ENCODE peak calls at places on chromosomes 7 and 10, in four cellular contexts. A is WTC11, Y is HepG2, X is K562. T is an unnamed sample.

GRCh38 chr7:40986351-40986873 is 716.5 kb downstream of the INHBA start:
- DNase-seq in X (no peak), Y (no peak), A (no peak), T (peak)

GRCh38 chr10:10038358-10038757 is 979.3 kb upstream of the CELF2 start:
- DNase-seq in X (no peak), A (no peak), Y (no peak), T (no peak)

GRCh38 chr10:13563481-13564445 is 23.0 kb upstream of the PRPF18 start:
- DNase-seq in A (no peak), Y (no peak), X (no peak), T (no peak)

GRCh38 chr7:114856625-114857024 is 65.3 kb upstream of the MDFIC start:
- DNase-seq in A (no peak), Y (no peak), X (no peak), T (no peak)

GRCh38 chr7:26293569-26294308 is 2.1 kb downstream of the SNX10 start:
- DNase-seq in A (no peak), X (no peak), Y (no peak), T (no peak)

GRCh38 chr7:44466300-44467216 is 23.9 kb downstream of the NUDCD3 start:
- DNase-seq in Y (no peak), X (no peak), A (no peak), T (no peak)

GRCh38 chr7:79622781-79623180 is 169.3 kb upstream of the MAGI2 start:
- DNase-seq in X (no peak), A (no peak), Y (no peak), T (no peak)

GRCh38 chr10:93894516-93895378 is 969 bp downstream of the SLC35G1 start:
- DNase-seq in X (peak), Y (no peak), A (no peak), T (peak)

GRCh38 chr7:114922652-114923402 is 933 bp downstream of the MDFIC start:
- DNase-seq in Y (no peak), X (no peak), A (peak), T (peak)

GRCh38 chr10:36450385-36450784 is 675.0 kb upstream of the ANKRD30A start:
- DNase-seq in Y (no peak), A (no peak), X (no peak), T (no peak)

GRCh38 chr10:9824546-9825164 is 1193.0 kb upstream of the CELF2 start:
- DNase-seq in A (no peak), X (no peak), Y (no peak), T (no peak)

GRCh38 chr10:74786126-74786525 is 40.3 kb upstream of the KAT6B start:
- DNase-seq in X (no peak), A (no peak), Y (no peak), T (no peak)

GRCh38 chr10:77963901-77964300 is 37.3 kb upstream of the DLG5 start:
- DNase-seq in Y (no peak), A (no peak), X (no peak), T (no peak)

GRCh38 chr7:112282476-112283188 is 76.1 kb downstream of the ZNF277 start:
- DNase-seq in Y (no peak), A (no peak), X (no peak), T (no peak)

GRCh38 chr10:119246862-119247549 is 39.6 kb downstream of the GRK5 start:
- DNase-seq in Y (no peak), A (no peak), X (no peak), T (no peak)

GRCh38 chr10:20747782-20748181 is 149.3 kb downstream of the NEBL start:
- DNase-seq in X (no peak), Y (no peak), A (no peak), T (no peak)

GRCh38 chr10:77603529-77603927 is 34.1 kb downstream of the KCNMA1 start:
- DNase-seq in X (no peak), A (no peak), Y (no peak), T (no peak)

GRCh38 chr7:1055084-1055450 is 10.7 kb downstream of the GPR146 start:
- DNase-seq in A (no peak), X (peak), Y (no peak), T (peak)

GRCh38 chr10:101938316-101939272 is 95.0 kb upstream of the KCNIP2 start:
- DNase-seq in A (no peak), Y (no peak), X (no peak), T (no peak)

GRCh38 chr7:13849528-13849892 is 140.0 kb downstream of the ETV1 start:
- DNase-seq in X (no peak), Y (no peak), A (no peak), T (no peak)

GRCh38 chr7:32496052-32496813 is 944 bp downstream of the AVL9 start:
- DNase-seq in A (no peak), X (peak), Y (no peak), T (no peak)

GRCh38 chr7:69597278-69598076 is 798 bp upstream of the AUTS2 start:
- DNase-seq in Y (no peak), A (peak), X (no peak), T (peak)

GRCh38 chr10:93160829-93161228 is 87.1 kb downstream of the CYP26A1 start:
- DNase-seq in X (no peak), A (no peak), Y (no peak), T (no peak)

GRCh38 chr7:2711895-2712675 is 24.1 kb downstream of the AMZ1 start:
- DNase-seq in Y (no peak), X (no peak), A (no peak), T (no peak)

GRCh38 chr7:44123190-44124003 is at the start of gene POLD2:
- DNase-seq in Y (peak), X (peak), A (peak), T (peak)

GRCh38 chr10:97117372-97117771 is 68.4 kb downstream of the SLIT1 start:
- DNase-seq in A (no peak), X (no peak), Y (no peak), T (no peak)

GRCh38 chr10:87670591-87670990 is 10.9 kb downstream of the PAPSS2 start:
- DNase-seq in A (no peak), X (no peak), Y (no peak), T (no peak)

GRCh38 chr10:102946992-102947391 is 28.9 kb downstream of the CNNM2 start:
- DNase-seq in A (no peak), X (no peak), Y (no peak), T (no peak)

GRCh38 chr10:100341953-100342626 is 4.9 kb upstream of the SCD start:
- DNase-seq in A (peak), X (peak), Y (peak), T (peak)

GRCh38 chr7:97004931-97005763 is at the start of gene DLX6:
- DNase-seq in A (peak), Y (peak), X (no peak), T (peak)

GRCh38 chr7:108442039-108442568 is 14.1 kb downstream of the NRCAM start:
- DNase-seq in A (no peak), Y (no peak), X (no peak), T (no peak)

GRCh38 chr10:88512599-88512998 is 70.5 kb downstream of the RNLS start:
- DNase-seq in X (no peak), Y (no peak), A (no peak), T (no peak)

GRCh38 chr10:10804998-10805737 is 212.5 kb upstream of the CELF2 start:
- DNase-seq in X (no peak), A (no peak), Y (peak), T (no peak)

GRCh38 chr7:75732764-75733630 is 5.7 kb downstream of the HIP1 start:
- DNase-seq in A (no peak), X (peak), Y (no peak), T (no peak)

GRCh38 chr10:100819424-100819823 is 74.0 kb downstream of the PAX2 start:
- DNase-seq in Y (no peak), A (no peak), X (no peak), T (no peak)

GRCh38 chr7:187237-187927 is 5.0 kb upstream of the FAM20C start:
- DNase-seq in Y (no peak), X (no peak), A (no peak), T (no peak)

GRCh38 chr10:95276367-95277200 is 14.2 kb downstream of the PDLIM1 start:
- DNase-seq in A (no peak), X (no peak), Y (no peak), T (no peak)

GRCh38 chr7:73350311-73351068 is 22.5 kb downstream of the FKBP6 start:
- DNase-seq in X (no peak), Y (no peak), A (no peak), T (no peak)

GRCh38 chr10:78358406-78358805 is 324.7 kb downstream of the RPS24 start:
- DNase-seq in A (no peak), Y (no peak), X (no peak), T (no peak)

GRCh38 chr10:131856441-131857094 is 44.2 kb upstream of the PPP2R2D start:
- DNase-seq in X (no peak), Y (no peak), A (no peak), T (no peak)
- TF ChIP-seq ELF4 in X (no peak), Y (no peak), A (no peak), T (no peak)

GRCh38 chr7:19302731-19303130 is 157.5 kb upstream of the FERD3L start:
- DNase-seq in X (no peak), Y (no peak), A (no peak), T (no peak)

GRCh38 chr7:19307554-19307953 is 162.3 kb upstream of the FERD3L start:
- DNase-seq in X (peak), A (no peak), Y (no peak), T (no peak)

DNA sequence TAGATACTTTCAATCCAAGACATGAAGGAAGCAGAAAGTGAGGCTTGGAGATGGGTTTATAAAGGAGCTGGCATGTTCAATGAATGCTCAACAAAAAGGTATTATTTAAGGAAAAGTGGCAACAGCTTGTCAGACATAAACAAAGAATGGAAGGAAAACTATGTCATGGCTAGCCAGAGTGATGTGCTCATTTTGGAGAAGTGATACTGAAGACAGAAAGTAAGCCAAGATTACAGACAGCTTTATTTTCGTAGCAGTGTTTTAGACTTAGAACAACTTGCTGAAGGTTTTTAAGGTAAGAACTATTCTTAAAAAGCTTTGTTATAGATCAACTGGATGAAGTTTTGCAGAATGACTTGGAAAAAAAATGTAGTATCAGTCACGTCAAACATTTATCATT is 160.5 kb upstream of the FERD3L start:
- DNase-seq in X (no peak), A (no peak), Y (no peak), T (no peak)
- TF ChIP-seq ELF4 in X (no peak), A (no peak), Y (no peak), T (no peak)

GRCh38 chr10:69891057-69891617 is 89.4 kb downstream of the COL13A1 start:
- DNase-seq in X (no peak), A (no peak), Y (no peak), T (no peak)

GRCh38 chr10:69893271-69893900 is 91.7 kb downstream of the COL13A1 start:
- DNase-seq in X (no peak), Y (no peak), A (no peak), T (no peak)

GRCh38 chr10:69895759-69896158 is 94.1 kb downstream of the COL13A1 start:
- DNase-seq in X (no peak), Y (no peak), A (no peak), T (no peak)

GRCh38 chr10:69890065-69890831 is 88.5 kb downstream of the COL13A1 start:
- DNase-seq in Y (no peak), A (no peak), X (no peak), T (no peak)

DNA sequence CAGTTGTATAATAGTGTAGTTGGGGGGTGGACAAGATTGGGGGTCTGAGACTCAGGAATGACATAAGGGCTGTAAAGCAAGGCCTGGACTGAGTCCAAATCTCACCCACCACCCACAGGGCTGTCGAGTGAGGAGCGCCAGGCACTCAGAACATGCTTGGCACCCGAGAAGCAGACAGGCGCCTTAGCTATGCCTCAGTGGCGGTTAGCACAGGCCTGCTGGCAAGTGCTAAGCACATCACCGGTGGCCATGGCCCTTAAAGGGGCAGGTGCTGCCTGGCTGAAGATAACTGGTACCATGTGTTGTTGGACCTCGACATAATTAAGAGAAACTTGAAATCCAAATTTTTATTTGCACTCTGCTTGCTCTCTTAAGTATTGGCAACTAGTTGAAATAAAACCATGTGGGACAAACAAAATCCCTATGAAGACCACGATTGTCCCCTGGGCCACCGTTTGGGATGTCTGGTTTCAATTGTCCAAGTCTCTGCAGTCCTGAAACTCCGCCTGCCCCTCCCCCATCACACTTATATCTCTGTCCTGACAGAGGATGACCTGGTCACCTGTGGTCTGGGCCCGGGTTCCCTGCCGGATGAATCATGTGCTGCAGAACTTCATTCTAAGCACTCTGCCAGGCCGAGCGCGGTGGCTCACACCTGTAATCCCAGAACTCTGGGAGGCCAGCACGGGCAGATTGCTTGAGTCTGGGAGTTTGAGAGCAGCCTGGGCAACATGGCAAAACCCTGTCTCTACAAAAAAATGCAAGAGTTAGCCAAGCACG is 90.9 kb downstream of the COL13A1 start:
- DNase-seq in A (no peak), X (peak), Y (no peak), T (no peak)
- TF ChIP-seq ELF4 in A (no peak), X (no peak), Y (no peak), T (no peak)

GRCh38 chr10:30434273-30435067 is 486 bp downstream of the MAP3K8 start:
- DNase-seq in X (peak), Y (peak), A (peak), T (no peak)

GRCh38 chr10:30432631-30433285 is 1.2 kb upstream of the MAP3K8 start:
- DNase-seq in Y (no peak), A (no peak), X (peak), T (no peak)

GRCh38 chr10:30435068-30435422 is 1.1 kb downstream of the MAP3K8 start:
- DNase-seq in Y (no peak), X (no peak), A (no peak), T (no peak)

GRCh38 chr10:30433286-30433778 is 652 bp upstream of the MAP3K8 start:
- DNase-seq in Y (peak), X (no peak), A (peak), T (peak)

GRCh38 chr10:30433779-30434272 is at the start of gene MAP3K8:
- DNase-seq in Y (peak), A (peak), X (peak), T (peak)
- TF ChIP-seq ELF4 in Y (no peak), A (no peak), X (no peak), T (no peak)

DNA sequence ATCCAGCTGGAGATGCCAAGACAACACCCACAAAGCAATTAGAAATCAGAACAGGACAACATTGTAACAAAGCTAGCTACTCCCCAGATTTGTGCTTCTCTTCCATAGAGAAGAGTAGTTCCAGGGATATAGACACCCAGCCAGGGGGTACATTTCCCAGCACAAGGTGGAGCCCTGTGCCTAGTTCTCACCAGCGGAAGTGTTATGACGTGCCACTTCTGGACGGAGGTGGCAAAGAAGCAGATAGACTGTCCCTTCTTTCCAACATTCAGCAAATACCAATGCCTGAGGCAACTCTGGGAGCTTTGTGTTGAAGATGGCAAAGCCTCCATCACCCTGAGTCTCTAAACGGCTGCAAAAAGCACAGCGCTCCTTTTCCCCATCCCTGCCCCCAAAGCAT is 23.4 kb upstream of the GSAP start:
- DNase-seq in Y (peak), A (no peak), X (no peak), T (no peak)
- TF ChIP-seq ELF4 in Y (no peak), A (no peak), X (no peak), T (no peak)

DNA sequence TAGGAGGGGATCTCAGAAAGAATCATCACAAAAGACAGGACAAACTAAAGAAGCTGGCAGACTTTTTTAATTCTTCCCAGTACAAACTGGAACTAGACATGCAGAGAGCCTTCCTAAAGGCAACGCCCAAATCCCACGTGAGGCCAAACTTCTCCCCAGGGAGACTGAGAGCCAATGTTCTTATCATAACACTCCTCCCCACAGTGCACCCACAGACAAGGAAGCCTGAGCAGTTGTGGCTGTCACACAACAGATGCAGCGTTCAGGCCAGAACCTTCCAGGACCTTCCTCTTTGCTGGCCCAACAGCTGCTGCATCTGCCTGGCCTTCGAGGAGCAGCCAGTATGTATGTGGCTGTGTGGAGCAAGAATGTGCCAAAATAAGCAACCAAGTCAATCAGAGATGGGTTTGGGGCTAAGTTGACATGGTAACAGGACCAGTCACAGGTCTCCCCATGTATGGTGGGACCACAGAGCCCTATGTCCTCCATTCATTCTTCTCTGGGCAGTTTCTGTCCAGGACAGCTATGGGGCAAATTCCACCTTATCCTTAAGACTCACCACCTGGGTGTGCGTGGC is 34.9 kb downstream of the SRPK2 start:
- DNase-seq in X (peak), Y (no peak), A (no peak), T (no peak)
- TF ChIP-seq ELF4 in X (no peak), Y (no peak), A (no peak), T (no peak)

GRCh38 chr7:151091003-151091402 is 4.7 kb downstream of the AGAP3 start:
- DNase-seq in Y (no peak), A (no peak), X (no peak), T (no peak)

GRCh38 chr7:151088019-151088855 is 2.0 kb downstream of the AGAP3 start:
- DNase-seq in A (no peak), X (no peak), Y (no peak), T (no peak)

GRCh38 chr7:151089893-151090730 is 3.8 kb downstream of the AGAP3 start:
- DNase-seq in Y (no peak), X (no peak), A (no peak), T (no peak)

GRCh38 chr7:151087247-151088018 is 1.2 kb downstream of the AGAP3 start:
- DNase-seq in X (peak), Y (peak), A (no peak), T (peak)

DNA sequence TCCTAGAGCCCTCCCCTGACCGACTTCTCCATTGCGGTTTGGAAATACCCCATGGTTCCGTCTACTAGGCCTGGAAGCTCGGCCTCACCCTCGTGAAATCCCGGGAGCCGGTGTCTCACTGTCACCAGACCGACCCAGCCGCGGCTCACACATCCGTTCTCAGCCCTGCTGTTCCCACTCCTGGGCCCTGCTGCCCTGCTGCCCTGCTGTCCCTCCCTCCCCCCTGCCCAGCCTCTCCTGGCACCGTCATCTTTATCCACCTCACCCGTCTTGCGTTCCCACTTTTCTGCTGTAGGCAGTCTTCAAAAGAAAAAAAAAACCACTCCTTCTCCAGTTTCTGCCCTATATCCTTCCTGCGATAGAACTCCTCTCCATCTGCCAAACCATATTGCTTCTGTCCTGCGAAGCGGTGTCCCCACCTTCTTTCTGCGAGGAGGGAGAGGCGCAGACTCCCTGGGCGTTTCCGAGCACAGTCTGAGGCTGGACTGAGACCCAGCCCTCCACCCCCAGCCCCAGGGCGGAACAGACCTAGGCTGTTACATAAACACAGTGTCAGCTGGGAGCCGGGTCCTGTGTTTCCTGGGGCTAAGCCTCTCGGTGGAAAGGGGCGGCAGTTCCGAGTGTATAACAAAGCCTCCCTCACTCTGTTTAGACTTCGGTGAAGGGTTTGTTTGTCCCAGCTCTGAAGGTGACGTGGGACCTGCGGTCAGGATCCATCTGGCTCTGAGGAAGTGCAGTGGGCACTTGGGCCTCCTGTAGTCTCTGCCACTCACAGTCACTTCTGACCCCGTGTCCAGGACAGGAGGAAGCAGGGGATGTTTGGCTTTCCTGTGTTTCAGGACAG is 2.8 kb downstream of the AGAP3 start:
- DNase-seq in A (peak), Y (peak), X (no peak), T (no peak)
- TF ChIP-seq ELF4 in A (no peak), Y (no peak), X (no peak), T (no peak)

GRCh38 chr7:6093375-6093774 is 62.2 kb downstream of the ANKRD61 start:
- DNase-seq in X (no peak), Y (no peak), A (no peak), T (no peak)
- TF ChIP-seq ELF4 in X (no peak), Y (no peak), A (no peak), T (no peak)

T was measured in HEK293T.